ENCODE peak calls at places on chromosomes 3 and 15, in five cellular contexts. One of them, this sample, is unnamed.

GRCh38 chr3:50321146-50321843 is 1.2 kb downstream of the HYAL2 start:
- DNase-seq in endodermal cell: peak; percentile 97
- DNase-seq in NCI-H774: peak; percentile 55
- DNase-seq in left cardiac atrium: peak; percentile 93
- DNase-seq in Daoy: peak; percentile 88
- DNase-seq in this sample: peak; percentile 85

GRCh38 chr3:192417012-192417411 is 310.3 kb downstream of the FGF12 start:
- DNase-seq in NCI-H774: peak; percentile 36
- DNase-seq in left cardiac atrium: no peak
- DNase-seq in endodermal cell: no peak
- DNase-seq in Daoy: no peak
- DNase-seq in this sample: no peak

GRCh38 chr3:149273096-149273751 is 51.6 kb upstream of the CP start:
- DNase-seq in endodermal cell: peak; percentile 75
- DNase-seq in Daoy: peak; percentile 83
- DNase-seq in NCI-H774: peak; percentile 90
- DNase-seq in left cardiac atrium: no peak
- DNase-seq in this sample: peak; percentile 65

GRCh38 chr3:62161306-62161705 is 212.0 kb downstream of the FEZF2 start:
- DNase-seq in left cardiac atrium: no peak
- DNase-seq in NCI-H774: no peak
- DNase-seq in endodermal cell: no peak
- DNase-seq in Daoy: no peak
- DNase-seq in this sample: no peak

GRCh38 chr3:36905545-36905944 is 39.3 kb downstream of the TRANK1 start:
- DNase-seq in endodermal cell: peak; percentile 27
- DNase-seq in NCI-H774: no peak
- DNase-seq in left cardiac atrium: no peak
- DNase-seq in Daoy: no peak
- DNase-seq in this sample: no peak

GRCh38 chr15:35603298-35603697 is 57.3 kb upstream of the DPH6 start:
- DNase-seq in NCI-H774: no peak
- DNase-seq in Daoy: peak; percentile 58
- DNase-seq in endodermal cell: no peak
- DNase-seq in left cardiac atrium: no peak
- DNase-seq in this sample: no peak

GRCh38 chr3:124118397-124118796 is 126.5 kb upstream of the ROPN1 start:
- DNase-seq in left cardiac atrium: no peak
- DNase-seq in NCI-H774: no peak
- DNase-seq in endodermal cell: no peak
- DNase-seq in Daoy: peak; percentile 25
- DNase-seq in this sample: no peak

GRCh38 chr15:73989001-73989798 is 2.9 kb downstream of the STOML1 start:
- DNase-seq in NCI-H774: no peak
- DNase-seq in left cardiac atrium: no peak
- DNase-seq in Daoy: peak; percentile 75
- DNase-seq in endodermal cell: no peak
- DNase-seq in this sample: no peak

GRCh38 chr15:66287461-66288055 is 5.8 kb upstream of the DIS3L start:
- DNase-seq in endodermal cell: no peak
- DNase-seq in left cardiac atrium: no peak
- DNase-seq in Daoy: no peak
- DNase-seq in NCI-H774: no peak
- DNase-seq in this sample: peak; percentile 29

GRCh38 chr3:24299801-24300626 is 194.6 kb downstream of the THRB start:
- DNase-seq in NCI-H774: no peak
- DNase-seq in Daoy: peak; percentile 25
- DNase-seq in left cardiac atrium: no peak
- DNase-seq in endodermal cell: no peak
- DNase-seq in this sample: no peak

GRCh38 chr15:52171386-52171785 is 19.8 kb downstream of the GNB5 start:
- DNase-seq in Daoy: no peak
- DNase-seq in endodermal cell: no peak
- DNase-seq in NCI-H774: no peak
- DNase-seq in left cardiac atrium: no peak
- DNase-seq in this sample: no peak

GRCh38 chr3:129119365-129120100 is 2.1 kb downstream of the RAB43 start:
- DNase-seq in left cardiac atrium: no peak
- DNase-seq in endodermal cell: peak; percentile 64
- DNase-seq in NCI-H774: no peak
- DNase-seq in Daoy: no peak
- DNase-seq in this sample: peak; percentile 47

GRCh38 chr3:67384790-67385397 is 269.5 kb downstream of the SUCLG2 start:
- DNase-seq in NCI-H774: no peak
- DNase-seq in endodermal cell: peak; percentile 90
- DNase-seq in left cardiac atrium: peak; percentile 22
- DNase-seq in Daoy: peak; percentile 50
- DNase-seq in this sample: peak; percentile 14

GRCh38 chr3:35664460-35664919 is 25.2 kb downstream of the ARPP21 start:
- DNase-seq in NCI-H774: peak; percentile 13
- DNase-seq in left cardiac atrium: peak; percentile 59
- DNase-seq in endodermal cell: peak; percentile 68
- DNase-seq in Daoy: peak; percentile 44
- DNase-seq in this sample: no peak

GRCh38 chr15:38564557-38565286 is at the start of gene RASGRP1:
- DNase-seq in Daoy: peak; percentile 71
- DNase-seq in endodermal cell: peak; percentile 91
- DNase-seq in left cardiac atrium: peak; percentile 67
- DNase-seq in NCI-H774: peak; percentile 13
- DNase-seq in this sample: peak; percentile 94

GRCh38 chr3:8712871-8713360 is 20.7 kb upstream of the CAV3 start:
- DNase-seq in endodermal cell: no peak
- DNase-seq in left cardiac atrium: no peak
- DNase-seq in NCI-H774: no peak
- DNase-seq in Daoy: no peak
- DNase-seq in this sample: no peak

GRCh38 chr15:60179786-60180391 is 175.8 kb downstream of the FOXB1 start:
- DNase-seq in endodermal cell: peak; percentile 53
- DNase-seq in left cardiac atrium: no peak
- DNase-seq in Daoy: peak; percentile 36
- DNase-seq in NCI-H774: no peak
- DNase-seq in this sample: peak; percentile 62

GRCh38 chr3:184176377-184177330 is 2.0 kb downstream of the AP2M1 start:
- DNase-seq in endodermal cell: peak; percentile 98
- DNase-seq in NCI-H774: no peak
- DNase-seq in left cardiac atrium: peak; percentile 86
- DNase-seq in Daoy: peak; percentile 97
- DNase-seq in this sample: no peak

GRCh38 chr15:77342767-77343166 is 77.1 kb downstream of the PEAK1 start:
- DNase-seq in NCI-H774: no peak
- DNase-seq in left cardiac atrium: no peak
- DNase-seq in Daoy: no peak
- DNase-seq in endodermal cell: no peak
- DNase-seq in this sample: no peak

GRCh38 chr3:57423335-57423734 is 120.8 kb downstream of the DNAH12 start:
- DNase-seq in NCI-H774: no peak
- DNase-seq in endodermal cell: peak; percentile 49
- DNase-seq in Daoy: no peak
- DNase-seq in left cardiac atrium: no peak
- DNase-seq in this sample: no peak

GRCh38 chr3:4581905-4582611 is 88.9 kb downstream of the ITPR1 start:
- DNase-seq in NCI-H774: no peak
- DNase-seq in left cardiac atrium: no peak
- DNase-seq in endodermal cell: no peak
- DNase-seq in Daoy: no peak
- DNase-seq in this sample: no peak

GRCh38 chr3:55819005-55819404 is 331.9 kb upstream of the WNT5A start:
- DNase-seq in left cardiac atrium: no peak
- DNase-seq in NCI-H774: no peak
- DNase-seq in Daoy: no peak
- DNase-seq in endodermal cell: no peak
- DNase-seq in this sample: no peak

GRCh38 chr3:11555211-11555782 is 88.4 kb downstream of the VGLL4 start:
- DNase-seq in endodermal cell: no peak
- DNase-seq in Daoy: no peak
- DNase-seq in left cardiac atrium: no peak
- DNase-seq in NCI-H774: no peak
- DNase-seq in this sample: no peak

GRCh38 chr15:88450125-88450798 is 16.9 kb downstream of the MRPL46 start:
- DNase-seq in endodermal cell: peak; percentile 97
- DNase-seq in NCI-H774: peak; percentile 41
- DNase-seq in Daoy: peak; percentile 47
- DNase-seq in left cardiac atrium: peak; percentile 61
- DNase-seq in this sample: peak; percentile 66

GRCh38 chr3:109819786-109820185 is 482.4 kb upstream of the DPPA4 start:
- DNase-seq in left cardiac atrium: no peak
- DNase-seq in Daoy: no peak
- DNase-seq in NCI-H774: no peak
- DNase-seq in endodermal cell: no peak
- DNase-seq in this sample: no peak

GRCh38 chr3:5239602-5240001 is 52.1 kb downstream of the EDEM1 start:
- DNase-seq in NCI-H774: no peak
- DNase-seq in Daoy: peak; percentile 26
- DNase-seq in endodermal cell: no peak
- DNase-seq in left cardiac atrium: no peak
- DNase-seq in this sample: no peak

GRCh38 chr3:153026026-153026425 is 136.0 kb upstream of the RAP2B start:
- DNase-seq in endodermal cell: no peak
- DNase-seq in Daoy: peak; percentile 21
- DNase-seq in left cardiac atrium: no peak
- DNase-seq in NCI-H774: peak; percentile 19
- DNase-seq in this sample: no peak

GRCh38 chr3:9826815-9827574 is 16.8 kb downstream of the RPUSD3 start:
- DNase-seq in left cardiac atrium: no peak
- DNase-seq in Daoy: peak; percentile 44
- DNase-seq in NCI-H774: no peak
- DNase-seq in endodermal cell: peak; percentile 84
- DNase-seq in this sample: peak; percentile 29

GRCh38 chr3:101158374-101158773 is 162.0 kb downstream of the IMPG2 start:
- DNase-seq in endodermal cell: no peak
- DNase-seq in Daoy: no peak
- DNase-seq in NCI-H774: no peak
- DNase-seq in left cardiac atrium: no peak
- DNase-seq in this sample: no peak

GRCh38 chr15:77869021-77869895 is 208.3 kb downstream of the TBC1D2B start:
- DNase-seq in endodermal cell: no peak
- DNase-seq in NCI-H774: no peak
- DNase-seq in Daoy: peak; percentile 88
- DNase-seq in left cardiac atrium: no peak
- DNase-seq in this sample: no peak

GRCh38 chr3:12803371-12803770 is 6.9 kb downstream of the CAND2 start:
- DNase-seq in endodermal cell: no peak
- DNase-seq in NCI-H774: no peak
- DNase-seq in Daoy: no peak
- DNase-seq in left cardiac atrium: no peak
- DNase-seq in this sample: no peak

GRCh38 chr15:31442203-31443090 is 115.8 kb downstream of the KLF13 start:
- DNase-seq in endodermal cell: peak; percentile 72
- DNase-seq in NCI-H774: no peak
- DNase-seq in left cardiac atrium: no peak
- DNase-seq in Daoy: peak; percentile 59
- DNase-seq in this sample: no peak

GRCh38 chr3:59877679-59878427 is 828.0 kb upstream of the CFAP20DC start:
- DNase-seq in endodermal cell: no peak
- DNase-seq in left cardiac atrium: no peak
- DNase-seq in NCI-H774: no peak
- DNase-seq in Daoy: no peak
- DNase-seq in this sample: no peak

GRCh38 chr15:56877591-56877990 is 40.9 kb upstream of the TCF12 start:
- DNase-seq in Daoy: no peak
- DNase-seq in endodermal cell: no peak
- DNase-seq in NCI-H774: no peak
- DNase-seq in left cardiac atrium: no peak
- DNase-seq in this sample: no peak

This sample was measured in CD4-positive, CD25-positive, alpha-beta regulatory T cell.